ENCODE peak calls at places on chromosome 10, in seven cellular contexts. One of them, this sample, is unnamed.

GRCh38 chr10:3774018-3774813 is 10.8 kb downstream of the KLF6 start:
- DNase-seq in activated T-cell treated with anti-CD3 and anti-CD28 coated beads, Interleukin-2, amount 50 U/mL, for 72 hours: no peak
- DNase-seq in right cardiac atrium: no peak
- DNase-seq in GM04504: no peak
- DNase-seq in left lung: no peak
- DNase-seq in activated CD4-positive, alpha-beta T cell treated with anti-CD3 and anti-CD28 coated beads for 24 hours: no peak
- DNase-seq in posterior cingulate gyrus: no peak
- DNase-seq in this sample: no peak

GRCh38 chr10:3067859-3068179 is 471 bp downstream of the PFKP start:
- DNase-seq in activated T-cell treated with anti-CD3 and anti-CD28 coated beads, Interleukin-2, amount 50 U/mL, for 72 hours: peak; percentile 44
- DNase-seq in right cardiac atrium: no peak
- DNase-seq in GM04504: no peak
- DNase-seq in activated CD4-positive, alpha-beta T cell treated with anti-CD3 and anti-CD28 coated beads for 24 hours: no peak
- DNase-seq in posterior cingulate gyrus: no peak
- DNase-seq in left lung: no peak
- DNase-seq in this sample: no peak

GRCh38 chr10:89543841-89544240 is 8.4 kb upstream of the SLC16A12 start:
- DNase-seq in GM04504: no peak
- DNase-seq in activated CD4-positive, alpha-beta T cell treated with anti-CD3 and anti-CD28 coated beads for 24 hours: no peak
- DNase-seq in right cardiac atrium: no peak
- DNase-seq in left lung: no peak
- DNase-seq in posterior cingulate gyrus: no peak
- DNase-seq in activated T-cell treated with anti-CD3 and anti-CD28 coated beads, Interleukin-2, amount 50 U/mL, for 72 hours: no peak
- DNase-seq in this sample: no peak

GRCh38 chr10:132112611-132113010 is 46.9 kb downstream of the JAKMIP3 start:
- DNase-seq in right cardiac atrium: no peak
- DNase-seq in activated T-cell treated with anti-CD3 and anti-CD28 coated beads, Interleukin-2, amount 50 U/mL, for 72 hours: no peak
- DNase-seq in activated CD4-positive, alpha-beta T cell treated with anti-CD3 and anti-CD28 coated beads for 24 hours: no peak
- DNase-seq in left lung: peak; percentile 40
- DNase-seq in GM04504: no peak
- DNase-seq in posterior cingulate gyrus: peak; percentile 27
- DNase-seq in this sample: no peak

GRCh38 chr10:31317171-31317570 is 1.8 kb upstream of the ZEB1 start:
- DNase-seq in right cardiac atrium: no peak
- DNase-seq in GM04504: no peak
- DNase-seq in posterior cingulate gyrus: no peak
- DNase-seq in activated CD4-positive, alpha-beta T cell treated with anti-CD3 and anti-CD28 coated beads for 24 hours: no peak
- DNase-seq in left lung: no peak
- DNase-seq in activated T-cell treated with anti-CD3 and anti-CD28 coated beads, Interleukin-2, amount 50 U/mL, for 72 hours: no peak
- DNase-seq in this sample: no peak

GRCh38 chr10:23338155-23338828 is 6.3 kb downstream of the C10orf67 start:
- DNase-seq in activated T-cell treated with anti-CD3 and anti-CD28 coated beads, Interleukin-2, amount 50 U/mL, for 72 hours: no peak
- DNase-seq in activated CD4-positive, alpha-beta T cell treated with anti-CD3 and anti-CD28 coated beads for 24 hours: no peak
- DNase-seq in right cardiac atrium: no peak
- DNase-seq in GM04504: no peak
- DNase-seq in left lung: no peak
- DNase-seq in posterior cingulate gyrus: no peak
- DNase-seq in this sample: no peak

GRCh38 chr10:104065748-104066147 is 19.9 kb downstream of the COL17A1 start:
- DNase-seq in posterior cingulate gyrus: no peak
- DNase-seq in activated T-cell treated with anti-CD3 and anti-CD28 coated beads, Interleukin-2, amount 50 U/mL, for 72 hours: no peak
- DNase-seq in left lung: no peak
- DNase-seq in right cardiac atrium: no peak
- DNase-seq in GM04504: no peak
- DNase-seq in activated CD4-positive, alpha-beta T cell treated with anti-CD3 and anti-CD28 coated beads for 24 hours: no peak
- DNase-seq in this sample: no peak

GRCh38 chr10:62437696-62438095 is 63.5 kb downstream of the ZNF365 start:
- DNase-seq in left lung: no peak
- DNase-seq in activated T-cell treated with anti-CD3 and anti-CD28 coated beads, Interleukin-2, amount 50 U/mL, for 72 hours: peak; percentile 33
- DNase-seq in right cardiac atrium: no peak
- DNase-seq in activated CD4-positive, alpha-beta T cell treated with anti-CD3 and anti-CD28 coated beads for 24 hours: peak; percentile 39
- DNase-seq in posterior cingulate gyrus: no peak
- DNase-seq in GM04504: peak; percentile 88
- DNase-seq in this sample: peak; percentile 73

GRCh38 chr10:89022734-89023133 is 32.1 kb downstream of the FAS start:
- DNase-seq in GM04504: no peak
- DNase-seq in posterior cingulate gyrus: no peak
- DNase-seq in activated T-cell treated with anti-CD3 and anti-CD28 coated beads, Interleukin-2, amount 50 U/mL, for 72 hours: no peak
- DNase-seq in activated CD4-positive, alpha-beta T cell treated with anti-CD3 and anti-CD28 coated beads for 24 hours: no peak
- DNase-seq in left lung: no peak
- DNase-seq in right cardiac atrium: no peak
- DNase-seq in this sample: no peak

GRCh38 chr10:99788598-99789259 is 6.3 kb downstream of the ABCC2 start:
- DNase-seq in GM04504: peak; percentile 94
- DNase-seq in activated T-cell treated with anti-CD3 and anti-CD28 coated beads, Interleukin-2, amount 50 U/mL, for 72 hours: no peak
- DNase-seq in posterior cingulate gyrus: no peak
- DNase-seq in activated CD4-positive, alpha-beta T cell treated with anti-CD3 and anti-CD28 coated beads for 24 hours: no peak
- DNase-seq in right cardiac atrium: peak; percentile 47
- DNase-seq in left lung: no peak
- DNase-seq in this sample: peak; percentile 18

GRCh38 chr10:60978287-60979115 is 34.5 kb upstream of the RHOBTB1 start:
- DNase-seq in activated T-cell treated with anti-CD3 and anti-CD28 coated beads, Interleukin-2, amount 50 U/mL, for 72 hours: no peak
- DNase-seq in left lung: no peak
- DNase-seq in posterior cingulate gyrus: peak; percentile 27
- DNase-seq in right cardiac atrium: no peak
- DNase-seq in GM04504: no peak
- DNase-seq in activated CD4-positive, alpha-beta T cell treated with anti-CD3 and anti-CD28 coated beads for 24 hours: no peak
- DNase-seq in this sample: peak; percentile 28

GRCh38 chr10:59945590-59945989 is 39.2 kb upstream of the CCDC6 start:
- DNase-seq in activated CD4-positive, alpha-beta T cell treated with anti-CD3 and anti-CD28 coated beads for 24 hours: no peak
- DNase-seq in posterior cingulate gyrus: no peak
- DNase-seq in right cardiac atrium: no peak
- DNase-seq in GM04504: no peak
- DNase-seq in left lung: no peak
- DNase-seq in activated T-cell treated with anti-CD3 and anti-CD28 coated beads, Interleukin-2, amount 50 U/mL, for 72 hours: no peak
- DNase-seq in this sample: no peak

GRCh38 chr10:119030421-119031250 is 1.1 kb downstream of the NANOS1 start:
- DNase-seq in posterior cingulate gyrus: peak; percentile 34
- DNase-seq in left lung: peak; percentile 85
- DNase-seq in right cardiac atrium: peak; percentile 49
- DNase-seq in activated T-cell treated with anti-CD3 and anti-CD28 coated beads, Interleukin-2, amount 50 U/mL, for 72 hours: peak; percentile 66
- DNase-seq in activated CD4-positive, alpha-beta T cell treated with anti-CD3 and anti-CD28 coated beads for 24 hours: no peak
- DNase-seq in GM04504: no peak
- DNase-seq in this sample: no peak

GRCh38 chr10:102776779-102777417 is 33.1 kb downstream of the WBP1L start:
- DNase-seq in posterior cingulate gyrus: peak; percentile 33
- DNase-seq in activated CD4-positive, alpha-beta T cell treated with anti-CD3 and anti-CD28 coated beads for 24 hours: no peak
- DNase-seq in GM04504: peak; percentile 93
- DNase-seq in activated T-cell treated with anti-CD3 and anti-CD28 coated beads, Interleukin-2, amount 50 U/mL, for 72 hours: no peak
- DNase-seq in left lung: no peak
- DNase-seq in right cardiac atrium: peak; percentile 87
- DNase-seq in this sample: peak; percentile 50

GRCh38 chr10:6894405-6894804 is 314.3 kb upstream of the PRKCQ start:
- DNase-seq in activated T-cell treated with anti-CD3 and anti-CD28 coated beads, Interleukin-2, amount 50 U/mL, for 72 hours: no peak
- DNase-seq in activated CD4-positive, alpha-beta T cell treated with anti-CD3 and anti-CD28 coated beads for 24 hours: no peak
- DNase-seq in left lung: no peak
- DNase-seq in posterior cingulate gyrus: no peak
- DNase-seq in right cardiac atrium: no peak
- DNase-seq in GM04504: no peak
- DNase-seq in this sample: no peak

GRCh38 chr10:80196270-80196949 is 8.9 kb downstream of the ANXA11 start:
- DNase-seq in activated CD4-positive, alpha-beta T cell treated with anti-CD3 and anti-CD28 coated beads for 24 hours: peak; percentile 40
- DNase-seq in left lung: no peak
- DNase-seq in posterior cingulate gyrus: no peak
- DNase-seq in right cardiac atrium: peak; percentile 59
- DNase-seq in activated T-cell treated with anti-CD3 and anti-CD28 coated beads, Interleukin-2, amount 50 U/mL, for 72 hours: peak; percentile 78
- DNase-seq in GM04504: no peak
- DNase-seq in this sample: no peak

GRCh38 chr10:51386248-51386885 is 312.1 kb downstream of the PRKG1 start:
- DNase-seq in activated T-cell treated with anti-CD3 and anti-CD28 coated beads, Interleukin-2, amount 50 U/mL, for 72 hours: no peak
- DNase-seq in posterior cingulate gyrus: no peak
- DNase-seq in activated CD4-positive, alpha-beta T cell treated with anti-CD3 and anti-CD28 coated beads for 24 hours: no peak
- DNase-seq in right cardiac atrium: no peak
- DNase-seq in left lung: no peak
- DNase-seq in GM04504: no peak
- DNase-seq in this sample: no peak

GRCh38 chr10:76015245-76015644 is 583.8 kb downstream of the LRMDA start:
- DNase-seq in activated T-cell treated with anti-CD3 and anti-CD28 coated beads, Interleukin-2, amount 50 U/mL, for 72 hours: no peak
- DNase-seq in GM04504: no peak
- DNase-seq in posterior cingulate gyrus: no peak
- DNase-seq in left lung: no peak
- DNase-seq in right cardiac atrium: no peak
- DNase-seq in activated CD4-positive, alpha-beta T cell treated with anti-CD3 and anti-CD28 coated beads for 24 hours: no peak
- DNase-seq in this sample: no peak

GRCh38 chr10:87079106-87079836 is 15.4 kb downstream of the GLUD1 start:
- DNase-seq in posterior cingulate gyrus: no peak
- DNase-seq in left lung: no peak
- DNase-seq in activated T-cell treated with anti-CD3 and anti-CD28 coated beads, Interleukin-2, amount 50 U/mL, for 72 hours: no peak
- DNase-seq in right cardiac atrium: no peak
- DNase-seq in GM04504: no peak
- DNase-seq in activated CD4-positive, alpha-beta T cell treated with anti-CD3 and anti-CD28 coated beads for 24 hours: no peak
- DNase-seq in this sample: no peak

GRCh38 chr10:75492151-75492550 is 60.7 kb downstream of the LRMDA start:
- DNase-seq in activated CD4-positive, alpha-beta T cell treated with anti-CD3 and anti-CD28 coated beads for 24 hours: no peak
- DNase-seq in posterior cingulate gyrus: no peak
- DNase-seq in GM04504: no peak
- DNase-seq in activated T-cell treated with anti-CD3 and anti-CD28 coated beads, Interleukin-2, amount 50 U/mL, for 72 hours: no peak
- DNase-seq in right cardiac atrium: no peak
- DNase-seq in left lung: no peak
- DNase-seq in this sample: no peak

GRCh38 chr10:96690755-96691730 is 29.3 kb downstream of the PIK3AP1 start:
- DNase-seq in activated CD4-positive, alpha-beta T cell treated with anti-CD3 and anti-CD28 coated beads for 24 hours: no peak
- DNase-seq in activated T-cell treated with anti-CD3 and anti-CD28 coated beads, Interleukin-2, amount 50 U/mL, for 72 hours: peak; percentile 18
- DNase-seq in right cardiac atrium: no peak
- DNase-seq in GM04504: no peak
- DNase-seq in left lung: no peak
- DNase-seq in posterior cingulate gyrus: no peak
- DNase-seq in this sample: no peak

GRCh38 chr10:109961181-109962001 is 38.1 kb upstream of the XPNPEP1 start:
- DNase-seq in activated CD4-positive, alpha-beta T cell treated with anti-CD3 and anti-CD28 coated beads for 24 hours: no peak
- DNase-seq in left lung: no peak
- DNase-seq in GM04504: no peak
- DNase-seq in right cardiac atrium: no peak
- DNase-seq in posterior cingulate gyrus: no peak
- DNase-seq in activated T-cell treated with anti-CD3 and anti-CD28 coated beads, Interleukin-2, amount 50 U/mL, for 72 hours: no peak
- DNase-seq in this sample: no peak

GRCh38 chr10:12710594-12711343 is 290.7 kb downstream of the CCDC3 start:
- DNase-seq in posterior cingulate gyrus: peak; percentile 73
- DNase-seq in left lung: peak; percentile 88
- DNase-seq in activated T-cell treated with anti-CD3 and anti-CD28 coated beads, Interleukin-2, amount 50 U/mL, for 72 hours: peak; percentile 89
- DNase-seq in activated CD4-positive, alpha-beta T cell treated with anti-CD3 and anti-CD28 coated beads for 24 hours: peak; percentile 77
- DNase-seq in GM04504: peak; percentile 67
- DNase-seq in right cardiac atrium: peak; percentile 71
- DNase-seq in this sample: peak; percentile 52

GRCh38 chr10:104806791-104807190 is 165.7 kb downstream of the SORCS3 start:
- DNase-seq in left lung: no peak
- DNase-seq in GM04504: no peak
- DNase-seq in right cardiac atrium: no peak
- DNase-seq in activated T-cell treated with anti-CD3 and anti-CD28 coated beads, Interleukin-2, amount 50 U/mL, for 72 hours: no peak
- DNase-seq in posterior cingulate gyrus: no peak
- DNase-seq in activated CD4-positive, alpha-beta T cell treated with anti-CD3 and anti-CD28 coated beads for 24 hours: no peak
- DNase-seq in this sample: no peak

GRCh38 chr10:84173543-84173942 is at the start of gene GPR15LG:
- DNase-seq in activated T-cell treated with anti-CD3 and anti-CD28 coated beads, Interleukin-2, amount 50 U/mL, for 72 hours: no peak
- DNase-seq in left lung: no peak
- DNase-seq in GM04504: no peak
- DNase-seq in activated CD4-positive, alpha-beta T cell treated with anti-CD3 and anti-CD28 coated beads for 24 hours: no peak
- DNase-seq in right cardiac atrium: no peak
- DNase-seq in posterior cingulate gyrus: no peak
- DNase-seq in this sample: no peak

GRCh38 chr10:34195364-34196057 is 619.6 kb downstream of the PARD3 start:
- DNase-seq in right cardiac atrium: no peak
- DNase-seq in posterior cingulate gyrus: no peak
- DNase-seq in activated CD4-positive, alpha-beta T cell treated with anti-CD3 and anti-CD28 coated beads for 24 hours: no peak
- DNase-seq in GM04504: no peak
- DNase-seq in left lung: no peak
- DNase-seq in activated T-cell treated with anti-CD3 and anti-CD28 coated beads, Interleukin-2, amount 50 U/mL, for 72 hours: no peak
- DNase-seq in this sample: no peak